ENCODE peak calls at places on chromosomes 4 and X, in five cellular contexts. One of them, this sample, is unnamed.

GRCh38 chrX:66756717-66757116 is 117.8 kb upstream of the EDA2R start:
- DNase-seq in bronchial epithelial cell: no peak
- DNase-seq in fibroblast of villous mesenchyme: no peak
- DNase-seq in GM06990: no peak
- DNase-seq in astrocyte of the spinal cord: no peak
- DNase-seq in this sample: no peak

GRCh38 chrX:82589410-82589809 is 918.7 kb upstream of the POU3F4 start:
- DNase-seq in astrocyte of the spinal cord: peak
- DNase-seq in bronchial epithelial cell: peak
- DNase-seq in GM06990: no peak
- DNase-seq in fibroblast of villous mesenchyme: peak
- DNase-seq in this sample: no peak

GRCh38 chr4:40629401-40630334 is at the start of gene RBM47:
- DNase-seq in astrocyte of the spinal cord: peak
- DNase-seq in fibroblast of villous mesenchyme: peak
- DNase-seq in bronchial epithelial cell: peak
- DNase-seq in GM06990: peak
- DNase-seq in this sample: peak

GRCh38 chr4:43374352-43374751 is 481.8 kb downstream of the GRXCR1 start:
- DNase-seq in GM06990: no peak
- DNase-seq in fibroblast of villous mesenchyme: no peak
- DNase-seq in astrocyte of the spinal cord: no peak
- DNase-seq in bronchial epithelial cell: no peak
- DNase-seq in this sample: no peak

GRCh38 chrX:131985526-131986049 is 37.5 kb upstream of the STK26 start:
- DNase-seq in fibroblast of villous mesenchyme: no peak
- DNase-seq in astrocyte of the spinal cord: no peak
- DNase-seq in bronchial epithelial cell: peak
- DNase-seq in GM06990: no peak
- DNase-seq in this sample: no peak

GRCh38 chrX:134237363-134237702 is 351 bp downstream of the CCDC160 start:
- DNase-seq in GM06990: no peak
- DNase-seq in astrocyte of the spinal cord: no peak
- DNase-seq in fibroblast of villous mesenchyme: no peak
- DNase-seq in bronchial epithelial cell: no peak
- DNase-seq in this sample: no peak

GRCh38 chr4:115657991-115658390 is 544.6 kb upstream of the NDST4 start:
- DNase-seq in fibroblast of villous mesenchyme: no peak
- DNase-seq in bronchial epithelial cell: no peak
- DNase-seq in GM06990: no peak
- DNase-seq in astrocyte of the spinal cord: no peak
- DNase-seq in this sample: no peak

GRCh38 chrX:14398725-14399124 is 130.6 kb upstream of the GLRA2 start:
- DNase-seq in bronchial epithelial cell: peak
- DNase-seq in astrocyte of the spinal cord: no peak
- DNase-seq in fibroblast of villous mesenchyme: peak
- DNase-seq in GM06990: no peak
- DNase-seq in this sample: no peak

GRCh38 chr4:38684951-38685350 is 21.0 kb downstream of the KLF3 start:
- DNase-seq in GM06990: no peak
- DNase-seq in bronchial epithelial cell: no peak
- DNase-seq in astrocyte of the spinal cord: no peak
- DNase-seq in fibroblast of villous mesenchyme: no peak
- DNase-seq in this sample: no peak

GRCh38 chrX:151713859-151714258 is 2.0 kb upstream of the FATE1 start:
- DNase-seq in bronchial epithelial cell: peak
- DNase-seq in astrocyte of the spinal cord: no peak
- DNase-seq in fibroblast of villous mesenchyme: peak
- DNase-seq in GM06990: no peak
- DNase-seq in this sample: peak

GRCh38 chr4:31807036-31807435 is 1086.9 kb downstream of the PCDH7 start:
- DNase-seq in GM06990: no peak
- DNase-seq in fibroblast of villous mesenchyme: no peak
- DNase-seq in astrocyte of the spinal cord: peak
- DNase-seq in bronchial epithelial cell: no peak
- DNase-seq in this sample: no peak

GRCh38 chr4:168269879-168270278 is 48.7 kb downstream of the DDX60 start:
- DNase-seq in astrocyte of the spinal cord: no peak
- DNase-seq in GM06990: no peak
- DNase-seq in fibroblast of villous mesenchyme: no peak
- DNase-seq in bronchial epithelial cell: peak
- DNase-seq in this sample: peak

GRCh38 chr4:2583517-2583916 is 47.1 kb downstream of the FAM193A start:
- DNase-seq in fibroblast of villous mesenchyme: peak
- DNase-seq in astrocyte of the spinal cord: no peak
- DNase-seq in GM06990: no peak
- DNase-seq in bronchial epithelial cell: peak
- DNase-seq in this sample: no peak

GRCh38 chr4:101191302-101192098 is 155.8 kb downstream of the PPP3CA start:
- DNase-seq in astrocyte of the spinal cord: peak
- DNase-seq in GM06990: no peak
- DNase-seq in bronchial epithelial cell: no peak
- DNase-seq in fibroblast of villous mesenchyme: peak
- DNase-seq in this sample: peak

GRCh38 chr4:7647932-7648812 is 213.4 kb upstream of the PSAPL1 start:
- DNase-seq in fibroblast of villous mesenchyme: peak
- DNase-seq in astrocyte of the spinal cord: peak
- DNase-seq in GM06990: no peak
- DNase-seq in bronchial epithelial cell: no peak
- DNase-seq in this sample: no peak

GRCh38 chr4:138452823-138453222 is 210.7 kb upstream of the SLC7A11 start:
- DNase-seq in bronchial epithelial cell: no peak
- DNase-seq in fibroblast of villous mesenchyme: no peak
- DNase-seq in astrocyte of the spinal cord: no peak
- DNase-seq in GM06990: no peak
- DNase-seq in this sample: no peak

GRCh38 chr4:180434131-180434895 is 1808.9 kb upstream of the TENM3 start:
- DNase-seq in fibroblast of villous mesenchyme: no peak
- DNase-seq in astrocyte of the spinal cord: no peak
- DNase-seq in GM06990: no peak
- DNase-seq in bronchial epithelial cell: peak
- DNase-seq in this sample: no peak

GRCh38 chr4:89700766-89701165 is 136.2 kb downstream of the SNCA start:
- DNase-seq in GM06990: no peak
- DNase-seq in bronchial epithelial cell: no peak
- DNase-seq in astrocyte of the spinal cord: no peak
- DNase-seq in fibroblast of villous mesenchyme: no peak
- DNase-seq in this sample: no peak

DNA sequence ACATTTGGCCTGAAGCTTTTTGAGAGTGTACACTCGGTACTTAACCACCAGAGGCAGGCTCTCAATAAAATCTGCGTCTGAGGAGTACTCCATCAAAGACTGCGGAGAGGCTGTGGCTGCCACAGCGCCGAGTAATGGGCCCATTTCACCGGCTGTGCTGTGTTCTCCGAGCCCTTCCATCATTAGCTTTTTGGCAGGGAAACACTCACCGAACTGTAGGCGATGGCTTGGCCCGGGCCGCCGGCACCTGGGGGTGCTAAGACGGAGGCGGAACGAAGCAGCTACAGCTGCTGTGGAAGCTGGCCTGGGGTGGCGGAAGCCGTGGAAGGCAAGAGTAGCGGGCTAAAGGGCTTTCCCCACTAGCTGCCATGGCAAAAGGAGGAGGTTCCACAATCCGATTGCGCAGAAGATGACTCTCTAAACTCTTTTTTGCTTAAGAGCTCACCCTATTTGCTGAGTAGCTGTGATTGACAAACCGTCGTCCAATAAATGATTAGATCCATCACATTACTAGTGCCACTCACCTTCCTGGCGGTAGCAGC is 48.5 kb upstream of the PABPC1L2A start:
- DNase-seq in bronchial epithelial cell: peak
- DNase-seq in fibroblast of villous mesenchyme: no peak
- DNase-seq in astrocyte of the spinal cord: no peak
- DNase-seq in GM06990: no peak
- DNase-seq in this sample: no peak
- H3K4me3 ChIP-seq in bronchial epithelial cell: no peak
- H3K4me3 ChIP-seq in fibroblast of villous mesenchyme: no peak
- H3K4me3 ChIP-seq in astrocyte of the spinal cord: no peak
- H3K4me3 ChIP-seq in GM06990: no peak
- H3K4me3 ChIP-seq in this sample: no peak

DNA sequence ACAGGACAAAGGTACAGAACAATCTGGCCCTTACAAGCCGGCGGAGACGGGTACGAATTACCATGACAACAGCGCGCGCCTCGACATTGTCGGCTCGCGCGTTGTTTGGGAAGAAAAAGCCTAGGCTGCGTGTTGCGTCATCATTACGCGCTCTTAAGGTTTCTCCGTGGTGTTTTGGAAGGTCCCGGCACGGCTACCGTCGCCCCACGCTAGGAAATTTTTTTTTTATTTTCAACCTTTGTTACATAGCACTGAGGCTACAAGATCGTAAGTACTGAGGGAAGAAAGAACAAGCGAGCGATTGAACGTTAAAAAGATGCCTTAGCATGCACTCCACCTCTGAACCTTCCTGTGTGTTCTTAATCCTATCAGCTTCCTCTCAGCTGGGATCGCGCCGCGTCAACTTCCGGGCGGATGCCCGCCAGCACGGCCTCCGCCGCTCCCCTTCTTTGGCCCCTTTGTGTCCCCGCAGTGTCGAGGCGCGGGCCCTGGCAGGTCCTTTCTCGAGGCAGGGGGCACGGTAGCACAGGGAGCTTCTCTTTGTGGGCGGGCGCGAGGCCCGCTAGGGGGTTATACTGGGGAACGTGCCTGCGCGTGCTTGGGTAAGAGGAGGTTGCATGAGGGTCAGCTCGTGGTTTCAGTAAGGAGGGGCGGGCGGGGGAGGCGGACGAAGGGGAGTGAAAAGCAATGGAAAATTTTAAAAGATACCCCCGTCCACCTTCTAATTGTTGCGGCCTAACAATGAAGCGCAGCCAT is at the start of gene SMARCAD1:
- DNase-seq in fibroblast of villous mesenchyme: peak
- DNase-seq in GM06990: peak
- DNase-seq in bronchial epithelial cell: peak
- DNase-seq in astrocyte of the spinal cord: peak
- DNase-seq in this sample: peak
- H3K4me3 ChIP-seq in fibroblast of villous mesenchyme: peak
- H3K4me3 ChIP-seq in GM06990: peak
- H3K4me3 ChIP-seq in bronchial epithelial cell: peak
- H3K4me3 ChIP-seq in astrocyte of the spinal cord: peak
- H3K4me3 ChIP-seq in this sample: peak

GRCh38 chr4:54230479-54231418 is 1.7 kb downstream of the PDGFRA start:
- DNase-seq in fibroblast of villous mesenchyme: peak
- DNase-seq in bronchial epithelial cell: no peak
- DNase-seq in GM06990: peak
- DNase-seq in astrocyte of the spinal cord: peak
- DNase-seq in this sample: peak
- H3K4me3 ChIP-seq in fibroblast of villous mesenchyme: peak
- H3K4me3 ChIP-seq in bronchial epithelial cell: no peak
- H3K4me3 ChIP-seq in GM06990: no peak
- H3K4me3 ChIP-seq in astrocyte of the spinal cord: peak
- H3K4me3 ChIP-seq in this sample: peak

GRCh38 chr4:64895031-64895430 is 485.8 kb upstream of the TECRL start:
- DNase-seq in GM06990: no peak
- DNase-seq in fibroblast of villous mesenchyme: no peak
- DNase-seq in astrocyte of the spinal cord: no peak
- DNase-seq in bronchial epithelial cell: no peak
- DNase-seq in this sample: no peak
- H3K4me3 ChIP-seq in GM06990: no peak
- H3K4me3 ChIP-seq in fibroblast of villous mesenchyme: no peak
- H3K4me3 ChIP-seq in astrocyte of the spinal cord: no peak
- H3K4me3 ChIP-seq in bronchial epithelial cell: no peak
- H3K4me3 ChIP-seq in this sample: no peak

DNA sequence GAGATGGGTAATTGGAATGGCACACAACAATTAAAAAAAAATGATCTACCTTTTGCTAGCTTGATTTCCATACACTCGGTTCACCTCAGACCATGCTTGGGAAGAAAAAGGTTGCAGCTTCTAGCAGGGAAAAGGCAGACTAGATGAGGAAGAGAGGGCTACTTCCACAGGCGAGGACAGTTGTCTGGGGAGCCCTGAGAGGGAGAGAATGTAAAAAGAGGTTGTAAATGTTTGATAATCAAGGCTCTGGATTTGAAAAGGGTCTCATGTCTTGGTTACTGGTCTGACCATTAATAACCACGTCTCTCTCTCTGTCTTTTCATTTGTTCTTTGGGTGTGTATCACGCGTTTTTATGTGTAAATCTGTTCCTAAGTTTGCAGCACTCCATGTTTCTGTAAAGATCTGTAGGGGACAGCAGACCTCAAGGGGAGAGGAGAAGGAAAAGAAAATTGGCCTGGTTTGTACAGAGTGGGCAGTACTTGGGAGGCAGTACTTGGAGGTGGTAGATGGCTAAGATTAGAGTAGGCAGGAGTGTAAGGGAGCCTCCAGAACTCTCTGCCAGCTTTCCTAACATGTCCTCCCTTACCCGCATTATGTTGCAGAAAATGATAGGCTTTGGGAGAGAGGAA is 750 bp downstream of the ARMCX5 start:
- DNase-seq in bronchial epithelial cell: peak
- DNase-seq in fibroblast of villous mesenchyme: peak
- DNase-seq in GM06990: no peak
- DNase-seq in astrocyte of the spinal cord: peak
- DNase-seq in this sample: no peak
- H3K4me3 ChIP-seq in bronchial epithelial cell: peak
- H3K4me3 ChIP-seq in fibroblast of villous mesenchyme: peak
- H3K4me3 ChIP-seq in GM06990: peak
- H3K4me3 ChIP-seq in astrocyte of the spinal cord: peak
- H3K4me3 ChIP-seq in this sample: peak

GRCh38 chrX:9467751-9468150 is 2.9 kb downstream of the TBL1X start:
- DNase-seq in GM06990: no peak
- DNase-seq in fibroblast of villous mesenchyme: no peak
- DNase-seq in bronchial epithelial cell: no peak
- DNase-seq in astrocyte of the spinal cord: no peak
- DNase-seq in this sample: no peak
- H3K4me3 ChIP-seq in GM06990: no peak
- H3K4me3 ChIP-seq in fibroblast of villous mesenchyme: peak
- H3K4me3 ChIP-seq in bronchial epithelial cell: no peak
- H3K4me3 ChIP-seq in astrocyte of the spinal cord: no peak
- H3K4me3 ChIP-seq in this sample: no peak